ENCODE peak calls at places on chromosomes 6 and 20, in ten cellular contexts. R, U, D, I, N, E, W, A, M and B are unnamed samples. For H3K4me1, the result is how much of the 10 kb centered on the place peaks cover.

GRCh38 chr6:64186562-64186961 is 551.0 kb downstream of the PHF3 start:
- DNase-seq in R (no peak), U (no peak), D (no peak), I (no peak), N (no peak), E (no peak), W (no peak), A (no peak), M (no peak), B (no peak)

GRCh38 chr6:41689171-41690008 is 46.0 kb downstream of the TFEB start:
- DNase-seq in R (no peak), U (no peak), D (no peak), I (no peak), N (no peak), E (no peak), W (peak), A (no peak), M (peak), B (no peak)

GRCh38 chr20:10329387-10330005 is 104.5 kb downstream of the MKKS start:
- DNase-seq in R (no peak), U (no peak), D (no peak), I (no peak), N (no peak), E (no peak), W (no peak), A (no peak), M (no peak), B (no peak)

GRCh38 chr20:58251979-58252591 is 23.6 kb upstream of the ANKRD60 start:
- DNase-seq in R (no peak), U (peak), D (no peak), I (peak), N (no peak), E (no peak), W (no peak), A (no peak), M (no peak), B (no peak)

GRCh38 chr6:89977808-89978748 is 83.8 kb downstream of the GJA10 start:
- DNase-seq in R (no peak), U (no peak), D (no peak), I (no peak), N (no peak), E (no peak), W (no peak), A (peak), M (no peak), B (no peak)

GRCh38 chr6:33975631-33976424 is 170.1 kb downstream of the GRM4 start:
- DNase-seq in R (no peak), U (no peak), D (peak), I (no peak), N (no peak), E (no peak), W (peak), A (peak), M (peak), B (no peak)

GRCh38 chr20:32018269-32019155 is 8.3 kb downstream of the CCM2L start:
- DNase-seq in R (peak), U (peak), D (no peak), I (peak), N (peak), E (peak), W (peak), A (peak), M (peak), B (peak)

GRCh38 chr6:134145786-134146185 is 93.4 kb upstream of the SLC2A12 start:
- DNase-seq in R (no peak), U (no peak), D (no peak), I (no peak), N (no peak), E (no peak), W (no peak), A (no peak), M (no peak), B (no peak)

GRCh38 chr20:61527626-61528025 is 275.6 kb downstream of the CDH4 start:
- DNase-seq in R (no peak), U (no peak), D (no peak), I (no peak), N (no peak), E (no peak), W (no peak), A (no peak), M (no peak), B (no peak)

GRCh38 chr6:141056945-141057635 is 1075.6 kb upstream of the GJE1 start:
- DNase-seq in R (no peak), U (no peak), D (no peak), I (no peak), N (no peak), E (no peak), W (no peak), A (no peak), M (no peak), B (no peak)

GRCh38 chr20:63369724-63370622 is 8.8 kb upstream of the CHRNA4 start:
- DNase-seq in R (no peak), U (no peak), D (no peak), I (no peak), N (no peak), E (no peak), W (no peak), A (no peak), M (no peak), B (no peak)

GRCh38 chr6:143607959-143608358 is 69.8 kb upstream of the PHACTR2 start:
- DNase-seq in R (no peak), U (no peak), D (no peak), I (no peak), N (no peak), E (no peak), W (no peak), A (no peak), M (no peak), B (no peak)

GRCh38 chr20:57450419-57450818 is 59.2 kb downstream of the RBM38 start:
- DNase-seq in R (peak), U (no peak), D (peak), I (no peak), N (peak), E (no peak), W (peak), A (peak), M (peak), B (peak)

GRCh38 chr20:10090588-10091166 is 55.9 kb downstream of the ANKEF1 start:
- DNase-seq in R (no peak), U (peak), D (no peak), I (peak), N (no peak), E (no peak), W (no peak), A (peak), M (peak), B (peak)

GRCh38 chr6:119844385-119844784 is 494.8 kb upstream of the MAN1A1 start:
- DNase-seq in R (no peak), U (no peak), D (no peak), I (no peak), N (no peak), E (no peak), W (no peak), A (peak), M (no peak), B (no peak)

GRCh38 chr6:119073307-119074051 is 5.0 kb downstream of the FAM184A start:
- DNase-seq in R (no peak), U (no peak), D (no peak), I (no peak), N (no peak), E (no peak), W (no peak), A (no peak), M (no peak), B (no peak)

GRCh38 chr20:25551413-25552210 is 33.7 kb downstream of the NINL start:
- DNase-seq in R (no peak), U (no peak), D (peak), I (no peak), N (no peak), E (no peak), W (no peak), A (no peak), M (no peak), B (no peak)

GRCh38 chr6:158290659-158291058 is 21.6 kb upstream of the TULP4 start:
- DNase-seq in R (no peak), U (no peak), D (no peak), I (no peak), N (peak), E (peak), W (no peak), A (no peak), M (no peak), B (peak)

GRCh38 chr6:148629197-148629909 is 117.5 kb upstream of the UST start:
- DNase-seq in R (no peak), U (no peak), D (no peak), I (no peak), N (no peak), E (no peak), W (no peak), A (no peak), M (no peak), B (no peak)

GRCh38 chr6:31385041-31385440 is 18.4 kb upstream of the MICA start:
- DNase-seq in R (no peak), U (no peak), D (no peak), I (no peak), N (no peak), E (no peak), W (no peak), A (no peak), M (no peak), B (no peak)

GRCh38 chr6:42505377-42505702 is 53.6 kb upstream of the TRERF1 start:
- DNase-seq in R (no peak), U (peak), D (no peak), I (no peak), N (no peak), E (no peak), W (no peak), A (no peak), M (no peak), B (no peak)

GRCh38 chr20:31967830-31968249 is at the start of gene XKR7:
- DNase-seq in R (no peak), U (no peak), D (no peak), I (no peak), N (no peak), E (no peak), W (no peak), A (peak), M (no peak), B (no peak)

GRCh38 chr6:27893059-27893835 is 18.9 kb downstream of the OR2B2 start:
- DNase-seq in R (peak), U (peak), D (peak), I (peak), N (peak), E (peak), W (peak), A (peak), M (peak), B (peak)

GRCh38 chr20:4811661-4812181 is 90.0 kb downstream of the PRND start:
- DNase-seq in R (peak), U (no peak), D (peak), I (no peak), N (peak), E (peak), W (peak), A (no peak), M (peak), B (peak)

GRCh38 chr6:112234596-112234995 is 19.8 kb downstream of the LAMA4 start:
- DNase-seq in R (no peak), U (no peak), D (no peak), I (no peak), N (no peak), E (no peak), W (no peak), A (no peak), M (no peak), B (no peak)
- H3K4me1 ChIP-seq in R (half or more), U (under half), D (under half), I (under half), N (under half), E (under half), W (under half), A (under half), M (half or more), B (under half)

DNA sequence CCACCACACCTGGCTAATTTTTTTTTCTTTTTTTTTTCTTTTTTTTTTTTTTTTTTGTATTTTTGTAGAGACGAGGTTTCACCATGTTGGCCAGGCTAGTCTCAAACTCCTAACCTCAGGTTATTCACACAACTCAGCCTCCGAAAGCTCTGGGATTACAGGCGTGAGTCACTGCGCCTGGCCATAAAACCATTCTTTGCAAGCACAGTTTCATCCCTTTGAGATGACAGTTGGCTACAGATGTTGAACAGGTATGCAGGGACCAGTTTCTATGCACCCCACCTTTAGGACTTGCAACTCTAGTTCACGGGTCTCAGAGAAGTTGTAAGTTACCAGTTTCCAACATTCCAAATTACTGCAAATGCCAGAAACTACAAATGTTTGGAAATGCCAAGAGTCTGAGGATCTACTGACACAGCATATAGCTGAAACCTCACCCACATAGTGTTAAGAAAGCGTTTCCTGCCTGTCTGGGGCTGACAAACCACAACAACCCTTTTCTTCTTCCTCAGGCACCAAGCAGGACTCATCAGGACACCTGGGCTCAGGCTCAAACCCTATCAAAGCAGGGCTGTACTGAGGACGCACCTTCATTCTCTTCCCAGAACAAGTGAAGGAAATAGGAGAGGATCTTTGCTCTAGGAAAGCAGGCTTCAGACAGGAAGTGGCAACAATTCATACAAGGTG is 22.9 kb downstream of the ARHGAP18 start:
- DNase-seq in R (no peak), U (no peak), D (no peak), I (no peak), N (peak), E (peak), W (no peak), A (no peak), M (no peak), B (peak)
- H3K4me1 ChIP-seq in R (under half), U (under half), D (under half), I (half or more), N (under half), E (under half), W (under half), A (half or more), M (under half), B (under half)

DNA sequence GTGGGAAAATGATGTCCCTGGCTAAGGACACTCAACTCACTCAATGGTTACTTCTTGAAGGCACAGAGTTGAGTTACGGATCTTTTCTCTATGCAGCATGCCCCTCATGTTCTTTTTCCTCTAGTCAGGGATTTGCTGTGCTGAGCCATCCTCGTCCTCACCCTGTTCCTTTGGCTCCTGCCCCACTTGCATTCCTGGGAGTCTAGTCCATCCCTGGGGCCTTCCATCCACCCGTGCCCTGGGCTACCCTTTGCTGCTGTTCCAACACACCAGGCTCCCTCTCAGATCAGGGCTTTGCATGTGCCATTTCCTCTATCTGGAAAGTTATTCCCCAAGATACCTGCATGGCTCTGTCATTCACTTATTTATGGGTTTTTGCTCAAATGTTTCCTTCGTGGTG is 13.3 kb upstream of the KCNG1 start:
- DNase-seq in R (no peak), U (no peak), D (no peak), I (no peak), N (no peak), E (no peak), W (no peak), A (no peak), M (peak), B (no peak)
- H3K4me1 ChIP-seq in R (under half), U (under half), D (under half), I (under half), N (under half), E (under half), W (under half), A (under half), M (under half), B (under half)

GRCh38 chr20:17610566-17611289 is 40.9 kb downstream of the DSTN start:
- DNase-seq in R (no peak), U (no peak), D (peak), I (no peak), N (peak), E (peak), W (peak), A (peak), M (peak), B (peak)
- H3K4me1 ChIP-seq in R (half or more), U (under half), D (half or more), I (under half), N (half or more), E (under half), W (half or more), A (under half), M (under half), B (half or more)